ENCODE peak calls at places on chromosomes 5 and 9, in five cellular contexts. B is neuronal stem cell, Q is vagina, K is choroid plexus epithelial cell, W is K562. C is an unnamed sample.

GRCh38 chr5:122089614-122090013 is 11.6 kb upstream of the LOX start:
- DNase-seq in B (no peak), W (no peak), Q (no peak), K (peak), C (no peak)

GRCh38 chr9:2991292-2991691 is 147.4 kb upstream of the PUM3 start:
- DNase-seq in W (no peak), B (no peak), Q (no peak), K (peak), C (no peak)

GRCh38 chr5:65837139-65837538 is 89.2 kb upstream of the ERBIN start:
- DNase-seq in W (no peak), K (peak), Q (no peak), B (no peak), C (no peak)

GRCh38 chr5:77046416-77047073 is 16.3 kb downstream of the AGGF1 start:
- DNase-seq in Q (no peak), K (no peak), W (no peak), B (no peak), C (no peak)

GRCh38 chr9:69657269-69657668 is 14.9 kb downstream of the APBA1 start:
- DNase-seq in Q (no peak), W (no peak), B (no peak), K (no peak), C (no peak)

GRCh38 chr5:1058988-1059883 is 50.6 kb downstream of the NKD2 start:
- DNase-seq in K (no peak), W (no peak), Q (no peak), B (no peak), C (no peak)

GRCh38 chr9:108543251-108543768 is 312.5 kb downstream of the ACTL7B start:
- DNase-seq in K (no peak), Q (no peak), W (no peak), B (peak), C (no peak)

GRCh38 chr5:43603535-43604363 is 769 bp downstream of the NNT start:
- DNase-seq in W (peak), B (no peak), K (peak), Q (peak), C (peak)

GRCh38 chr5:152686931-152687330 is 281.9 kb upstream of the NMUR2 start:
- DNase-seq in K (no peak), W (no peak), Q (no peak), B (no peak), C (no peak)

GRCh38 chr5:96200611-96201010 is 232.4 kb downstream of the PCSK1 start:
- DNase-seq in B (no peak), W (no peak), K (no peak), Q (no peak), C (no peak)

GRCh38 chr5:103114440-103114839 is 5.5 kb downstream of the GIN1 start:
- DNase-seq in Q (no peak), W (no peak), K (no peak), B (no peak), C (no peak)

GRCh38 chr5:173053041-173053440 is 3.1 kb upstream of the CREBRF start:
- DNase-seq in K (no peak), Q (no peak), B (no peak), W (no peak), C (no peak)

GRCh38 chr5:31537856-31538255 is 5.8 kb downstream of the C5orf22 start:
- DNase-seq in W (no peak), B (peak), K (peak), Q (no peak), C (no peak)

GRCh38 chr5:152505442-152506042 is 100.5 kb upstream of the NMUR2 start:
- DNase-seq in Q (no peak), B (peak), K (peak), W (peak), C (peak)

GRCh38 chr5:111511174-111512025 is 935 bp downstream of the STARD4 start:
- DNase-seq in K (peak), W (no peak), B (no peak), Q (no peak), C (no peak)

GRCh38 chr9:93869863-93870262 is 85.3 kb downstream of the BARX1 start:
- DNase-seq in Q (no peak), B (no peak), W (no peak), K (no peak), C (no peak)

GRCh38 chr9:108851138-108851537 is 4.6 kb downstream of the ACTL7B start:
- DNase-seq in B (no peak), W (no peak), K (no peak), Q (no peak), C (no peak)

GRCh38 chr9:103625161-103625804 is 468.8 kb upstream of the SMC2 start:
- DNase-seq in Q (no peak), K (no peak), W (no peak), B (no peak), C (no peak)

GRCh38 chr5:117680421-117680820 is 1105.8 kb upstream of the SEMA6A start:
- DNase-seq in B (no peak), Q (no peak), K (peak), W (no peak), C (no peak)

GRCh38 chr9:110731437-110732028 is 62.9 kb downstream of the MUSK start:
- DNase-seq in K (no peak), B (no peak), W (no peak), Q (no peak), C (no peak)

GRCh38 chr9:108950168-108950567 is 16.0 kb downstream of the ABITRAM start:
- DNase-seq in B (no peak), Q (no peak), K (no peak), W (no peak), C (no peak)

GRCh38 chr9:447230-448025 is 232.8 kb downstream of the DOCK8 start:
- DNase-seq in W (peak), K (peak), Q (no peak), B (no peak), C (no peak)

GRCh38 chr9:135746565-135746964 is 44.6 kb downstream of the KCNT1 start:
- DNase-seq in Q (no peak), B (no peak), K (no peak), W (peak), C (no peak)

GRCh38 chr9:107386396-107386795 is 103.2 kb downstream of the KLF4 start:
- DNase-seq in K (no peak), B (no peak), W (no peak), Q (no peak), C (no peak)

GRCh38 chr5:66742083-66742895 is 146.1 kb downstream of the MAST4 start:
- DNase-seq in W (peak), B (no peak), K (peak), Q (no peak), C (no peak)

GRCh38 chr9:37253377-37253937 is 133.1 kb downstream of the ZCCHC7 start:
- DNase-seq in Q (no peak), K (no peak), B (no peak), W (no peak), C (no peak)

GRCh38 chr9:37255187-37255586 is 134.8 kb downstream of the ZCCHC7 start:
- DNase-seq in W (no peak), Q (no peak), B (no peak), K (no peak), C (no peak)

GRCh38 chr9:37246825-37247224 is 126.5 kb downstream of the ZCCHC7 start:
- DNase-seq in Q (no peak), K (no peak), B (no peak), W (no peak), C (no peak)

GRCh38 chr9:37248651-37249163 is 128.3 kb downstream of the ZCCHC7 start:
- DNase-seq in B (no peak), K (no peak), Q (no peak), W (no peak), C (no peak)

DNA sequence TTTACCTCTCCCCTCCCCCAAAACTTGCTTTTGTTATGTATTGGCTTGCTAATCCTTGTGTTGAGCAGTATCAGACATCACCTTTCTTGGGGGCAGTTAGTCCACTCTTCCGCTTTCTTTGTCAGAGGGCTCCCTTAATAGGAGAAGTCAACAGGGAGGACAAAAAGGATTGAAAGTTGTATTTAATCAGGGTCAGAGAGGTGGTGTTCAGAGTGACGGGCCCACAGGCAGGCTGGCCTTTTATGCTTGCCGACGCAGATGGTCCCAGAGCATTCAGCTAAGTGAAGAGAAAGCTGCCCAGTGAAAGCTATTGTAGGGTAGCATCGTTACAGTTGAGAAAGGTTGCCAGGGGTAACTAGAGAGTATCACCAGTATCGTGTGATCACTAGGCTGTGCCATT is 131.1 kb downstream of the ZCCHC7 start:
- DNase-seq in K (no peak), B (peak), W (no peak), Q (no peak), C (no peak)
- H3K4me3 ChIP-seq in K (no peak), B (no peak), W (no peak), Q (no peak), C (no peak)

DNA sequence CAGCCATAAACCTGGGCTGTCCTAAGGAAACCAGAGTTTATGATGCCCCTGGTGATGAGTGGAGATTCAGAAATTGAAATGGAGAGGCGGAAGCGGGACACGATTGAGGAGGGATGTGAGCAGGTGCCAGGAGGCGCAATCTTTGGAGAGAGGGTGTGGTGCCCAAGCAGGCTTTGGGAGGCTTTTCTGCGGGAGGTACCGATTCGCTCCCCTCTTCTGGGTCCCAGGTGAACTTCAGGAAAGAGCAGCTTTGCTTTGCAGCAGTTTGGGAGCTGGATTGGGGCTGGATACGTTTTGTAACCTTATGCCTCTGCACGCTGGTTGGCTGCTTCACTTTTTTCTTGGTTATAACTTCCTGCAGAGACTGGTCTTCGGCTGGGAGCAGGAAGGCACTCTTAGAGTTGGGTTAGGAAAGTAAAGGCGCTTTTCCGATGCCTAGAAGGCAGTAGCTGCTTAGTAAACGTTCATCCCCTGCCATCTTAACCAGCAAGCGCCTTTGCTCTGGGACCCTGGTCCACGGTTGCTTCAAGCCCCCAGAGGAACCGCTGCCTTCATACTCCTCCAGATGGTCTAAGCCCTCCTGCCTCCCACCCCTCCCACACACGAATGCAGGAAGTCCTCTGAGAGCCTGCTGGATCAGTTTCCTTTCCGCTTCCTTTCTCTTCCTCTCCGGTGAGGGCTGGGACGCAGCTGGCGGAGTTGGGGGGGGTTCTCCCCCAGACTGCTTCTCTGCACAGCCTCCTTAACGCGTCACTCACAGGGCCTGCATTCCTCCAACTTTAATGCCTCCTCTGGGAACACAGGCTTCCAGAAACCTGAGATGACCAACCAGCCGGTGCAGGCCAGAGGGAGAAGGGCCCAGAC is 15.2 kb upstream of the NEK6 start:
- DNase-seq in B (peak), Q (no peak), K (peak), W (no peak), C (no peak)
- H3K4me3 ChIP-seq in B (peak), Q (peak), K (peak), W (no peak), C (peak)

DNA sequence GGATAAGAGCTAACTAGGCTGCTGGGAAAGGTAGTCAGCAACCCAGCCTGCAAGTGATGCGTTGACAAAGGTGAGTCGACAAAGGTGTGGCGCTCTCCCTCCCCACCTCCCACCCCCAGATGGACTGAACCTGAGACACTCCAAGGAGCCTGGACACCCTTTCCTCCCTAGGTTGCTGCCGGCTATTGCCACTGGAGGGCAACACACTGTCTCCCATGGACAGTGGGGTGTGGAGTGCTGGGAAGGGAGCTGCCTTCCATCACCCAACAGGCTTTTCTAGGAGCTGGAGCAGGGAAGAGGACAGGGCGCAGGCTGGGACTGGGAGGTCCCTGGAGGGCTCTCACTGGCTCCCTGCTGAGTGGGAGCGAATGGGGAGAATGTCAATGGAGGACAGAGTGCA is 75.4 kb upstream of the ARAP3 start:
- DNase-seq in Q (no peak), K (peak), B (no peak), W (peak), C (no peak)
- H3K4me3 ChIP-seq in Q (no peak), K (no peak), B (no peak), W (no peak), C (no peak)

GRCh38 chr9:92535940-92536850 is at the start of gene ECM2:
- DNase-seq in B (no peak), K (peak), W (no peak), Q (no peak), C (no peak)
- H3K4me3 ChIP-seq in B (no peak), K (peak), W (no peak), Q (peak), C (peak)

GRCh38 chr5:142287096-142287972 is 37.5 kb downstream of the SPRY4 start:
- DNase-seq in K (peak), B (no peak), W (no peak), Q (no peak), C (no peak)
- H3K4me3 ChIP-seq in K (no peak), B (no peak), W (no peak), Q (no peak), C (no peak)

GRCh38 chr9:127309715-127310114 is 45.1 kb downstream of the GARNL3 start:
- DNase-seq in K (no peak), Q (no peak), B (no peak), W (no peak), C (no peak)
- H3K4me3 ChIP-seq in K (no peak), Q (no peak), B (no peak), W (no peak), C (no peak)

C was measured in adrenal gland.